ENCODE peak calls at places on chromosomes 11 and 22, in nine cellular contexts. E is kidney, V is kidney epithelial cell, S is Calu3, J is SK-N-SH, M is fibroblast of lung, P is OCI-LY7, C is mammary epithelial cell, Z is Panc1. X is an unnamed sample.

GRCh38 chr11:7494086-7494775 is 8.9 kb downstream of the OLFML1 start:
- DNase-seq in C (no peak), Z (no peak), P (no peak), S (no peak), E (no peak), J (no peak), V (no peak), M (no peak), X (no peak)

GRCh38 chr11:133948711-133949110 is 8.1 kb downstream of the IGSF9B start:
- DNase-seq in P (no peak), V (no peak), C (no peak), M (no peak), E (no peak), S (no peak), Z (no peak), J (no peak), X (no peak)

GRCh38 chr22:41327124-41327523 is 25.8 kb downstream of the ZC3H7B start:
- DNase-seq in V (no peak), M (no peak), P (no peak), Z (no peak), S (no peak), J (no peak), E (peak; percentile 59), C (no peak), X (no peak)

GRCh38 chr11:63816732-63817131 is 3.5 kb downstream of the SPINDOC start:
- DNase-seq in M (no peak), Z (no peak), P (no peak), V (no peak), S (no peak), J (no peak), E (no peak), C (no peak), X (no peak)

GRCh38 chr22:41603873-41604332 is 14.3 kb upstream of the PMM1 start:
- DNase-seq in M (peak; percentile 25), E (peak; percentile 8), C (no peak), V (no peak), S (no peak), P (no peak), J (no peak), Z (no peak), X (no peak)

GRCh38 chr11:76419896-76420295 is 24.9 kb upstream of the EMSY start:
- DNase-seq in J (no peak), E (no peak), V (no peak), P (peak; percentile 48), Z (no peak), C (no peak), S (peak; percentile 12), M (no peak), X (no peak)

GRCh38 chr11:106156290-106156937 is 79.0 kb downstream of the AASDHPPT start:
- DNase-seq in J (peak; percentile 27), P (peak; percentile 16), C (peak; percentile 58), S (peak; percentile 14), Z (peak; percentile 28), E (no peak), V (peak; percentile 43), M (peak; percentile 79), X (peak; percentile 51)

GRCh38 chr11:34988294-34989255 is 72.2 kb downstream of the PDHX start:
- DNase-seq in P (no peak), V (no peak), S (no peak), C (peak; percentile 63), M (peak; percentile 88), Z (no peak), E (no peak), J (no peak), X (no peak)

GRCh38 chr11:118102721-118103261 is 16.0 kb upstream of the SMIM35 start:
- DNase-seq in E (no peak), J (no peak), P (no peak), V (no peak), S (no peak), M (no peak), C (no peak), Z (no peak), X (no peak)

GRCh38 chr11:100719809-100720221 is 32.7 kb downstream of the ARHGAP42 start:
- DNase-seq in M (peak; percentile 91), V (peak; percentile 79), C (peak; percentile 79), Z (no peak), E (peak; percentile 75), J (no peak), S (peak; percentile 49), P (no peak), X (peak; percentile 87)

GRCh38 chr11:96014234-96014633 is 90.3 kb upstream of the MTMR2 start:
- DNase-seq in C (peak; percentile 61), S (peak; percentile 20), V (no peak), P (no peak), M (peak; percentile 74), Z (no peak), J (no peak), E (no peak), X (no peak)

GRCh38 chr11:127656266-127656879 is 655.8 kb upstream of the KIRREL3 start:
- DNase-seq in E (no peak), S (no peak), J (no peak), M (peak; percentile 42), Z (no peak), V (no peak), C (peak; percentile 1), P (no peak), X (no peak)

GRCh38 chr22:22770280-22770871 is 117.2 kb upstream of the IGLL5 start:
- DNase-seq in C (peak; percentile 10), Z (no peak), E (peak; percentile 59), S (peak; percentile 84), V (no peak), J (peak; percentile 66), P (peak; percentile 59), M (peak; percentile 4), X (no peak)

GRCh38 chr11:12657336-12657735 is 16.9 kb upstream of the TEAD1 start:
- DNase-seq in C (no peak), P (no peak), V (no peak), S (no peak), J (no peak), Z (no peak), E (no peak), M (no peak), X (no peak)

GRCh38 chr11:12657981-12658380 is 16.2 kb upstream of the TEAD1 start:
- DNase-seq in S (no peak), P (no peak), Z (no peak), C (no peak), J (no peak), M (no peak), E (no peak), V (no peak), X (no peak)

GRCh38 chr11:12655842-12656241 is 18.4 kb upstream of the TEAD1 start:
- DNase-seq in E (no peak), V (no peak), C (no peak), S (no peak), P (no peak), J (no peak), Z (no peak), M (no peak), X (no peak)

DNA sequence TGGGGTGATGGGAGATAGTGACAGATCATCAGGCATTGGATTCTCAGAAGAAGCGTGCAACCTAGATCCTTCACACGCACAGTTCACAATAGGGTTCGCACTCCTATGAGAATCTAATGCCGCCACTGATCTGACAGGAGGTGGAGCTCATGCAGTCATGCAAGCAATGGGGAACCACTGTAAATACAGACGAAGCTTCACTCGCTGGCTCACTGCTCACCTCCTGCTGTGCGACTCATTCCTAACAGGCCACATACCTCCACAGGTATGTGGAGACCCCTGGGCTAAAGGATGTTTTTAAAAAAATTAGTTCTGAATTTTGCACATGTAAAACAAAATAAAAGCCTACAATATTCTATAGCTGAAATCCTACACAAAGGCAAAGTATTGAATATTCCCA is 20.5 kb upstream of the TEAD1 start:
- DNase-seq in J (no peak), E (no peak), V (no peak), M (no peak), Z (no peak), P (no peak), C (no peak), S (no peak), X (no peak)
- TF ChIP-seq CTCF in J (no peak), E (no peak), V (no peak), M (no peak), Z (no peak), P (no peak), C (no peak), S (no peak), X (no peak)

DNA sequence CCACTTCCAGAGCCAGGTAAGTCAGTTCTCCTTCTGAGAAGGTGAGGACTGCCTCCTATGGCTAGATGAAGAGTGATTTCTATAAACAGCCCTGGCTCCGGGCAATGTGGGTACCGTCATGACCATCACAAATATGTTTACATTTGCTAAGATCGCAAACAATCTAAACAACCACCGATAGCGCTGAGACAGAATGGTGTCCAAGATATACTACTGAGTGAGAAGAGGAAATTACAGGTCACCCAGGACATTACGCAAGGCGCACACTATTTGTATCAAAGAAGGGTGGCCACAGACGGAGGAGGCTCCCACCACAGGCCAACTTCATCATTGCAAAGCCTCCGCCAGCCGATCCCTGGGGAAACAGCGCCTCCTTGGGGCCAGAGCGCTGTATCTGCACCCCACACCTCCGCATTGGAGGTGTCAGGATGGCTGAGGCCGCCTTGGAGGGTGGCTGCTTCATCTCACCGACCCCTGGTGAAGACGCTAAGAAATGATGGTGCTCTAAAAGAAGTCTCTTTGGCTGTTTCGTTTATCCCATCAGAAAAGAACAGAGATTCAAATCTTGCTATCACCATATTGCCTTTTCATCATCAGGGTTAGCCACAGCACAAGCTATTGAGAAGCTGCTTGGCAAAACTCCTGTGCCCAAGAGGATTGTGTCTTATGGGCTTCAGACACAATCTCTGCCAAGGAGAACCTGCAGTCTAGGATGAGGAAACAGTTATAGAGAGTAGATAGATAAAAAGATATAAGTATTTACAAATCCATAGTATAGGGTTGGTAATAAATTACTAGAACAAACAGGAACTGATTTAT is 12.3 kb upstream of the ASRGL1 start:
- DNase-seq in C (peak; percentile 15), M (no peak), J (peak; percentile 76), S (no peak), P (peak; percentile 53), V (no peak), E (no peak), Z (no peak), X (no peak)
- TF ChIP-seq CTCF in C (peak; percentile 63), M (peak; percentile 65), J (peak; percentile 69), S (peak; percentile 20), P (peak; percentile 83), V (peak; percentile 71), E (peak; percentile 28), Z (peak; percentile 92), X (peak; percentile 63)

GRCh38 chr11:120055646-120056045 is 82.3 kb downstream of the TRIM29 start:
- DNase-seq in M (peak; percentile 80), J (no peak), P (no peak), S (no peak), V (no peak), E (no peak), C (peak; percentile 93), Z (no peak), X (no peak)
- TF ChIP-seq CTCF in M (no peak), J (no peak), P (no peak), S (no peak), V (no peak), E (no peak), C (peak; percentile 6), Z (no peak), X (no peak)

GRCh38 chr11:79441159-79441875 is 487 bp upstream of the TENM4 start:
- DNase-seq in P (no peak), C (no peak), E (no peak), J (no peak), V (no peak), S (no peak), Z (no peak), M (peak; percentile 78), X (no peak)
- TF ChIP-seq CTCF in P (no peak), C (no peak), E (no peak), J (no peak), V (peak; percentile 20), S (no peak), Z (peak; percentile 41), M (peak; percentile 24), X (no peak)

X was measured in retinal pigment epithelial cell.